ENCODE peak calls at places on chromosomes 6 and 20, in four cellular contexts. X, F, C and H are unnamed samples.

GRCh38 chr6:131197716-131198115 is 62.4 kb downstream of the AKAP7 start:
- DNase-seq in F (no peak), C (no peak), X (no peak), H (no peak)

GRCh38 chr6:160161647-160161986 is 40.0 kb downstream of the SLC22A1 start:
- DNase-seq in F (no peak), C (no peak), X (no peak), H (no peak)

GRCh38 chr6:1838604-1839003 is 228.9 kb downstream of the FOXC1 start:
- DNase-seq in F (no peak), X (no peak), C (no peak), H (no peak)

GRCh38 chr6:31203345-31203979 is 33.0 kb upstream of the POU5F1 start:
- DNase-seq in C (no peak), F (peak; percentile 86), X (peak; percentile 75), H (no peak)

GRCh38 chr6:71056656-71057055 is 99.8 kb upstream of the B3GAT2 start:
- DNase-seq in X (no peak), C (no peak), F (no peak), H (no peak)

GRCh38 chr20:59063358-59064213 is 21.0 kb upstream of the PRELID3B start:
- DNase-seq in X (no peak), C (no peak), F (no peak), H (peak; percentile 39)

GRCh38 chr20:62795023-62795761 is 1.1 kb upstream of the MRGBP start:
- DNase-seq in C (peak; percentile 65), X (peak; percentile 77), F (no peak), H (peak; percentile 48)

GRCh38 chr6:18400831-18401446 is 13.8 kb downstream of the RNF144B start:
- DNase-seq in F (peak; percentile 53), C (no peak), X (no peak), H (no peak)

GRCh38 chr6:73394577-73395354 is at the start of gene DDX43:
- DNase-seq in F (no peak), X (no peak), C (no peak), H (no peak)

GRCh38 chr6:1614767-1615650 is 5.3 kb downstream of the FOXC1 start:
- DNase-seq in X (no peak), C (no peak), F (no peak), H (no peak)

GRCh38 chr20:1876975-1877603 is 18.1 kb upstream of the SIRPA start:
- DNase-seq in F (no peak), C (peak; percentile 57), X (no peak), H (peak; percentile 52)

GRCh38 chr6:89643411-89643810 is 4.9 kb upstream of the LYRM2 start:
- DNase-seq in F (no peak), C (no peak), X (no peak), H (no peak)

GRCh38 chr20:22836211-22836610 is 198.9 kb upstream of the SSTR4 start:
- DNase-seq in X (no peak), C (no peak), F (no peak), H (no peak)

GRCh38 chr6:126312013-126312665 is 27.8 kb upstream of the CENPW start:
- DNase-seq in X (peak; percentile 44), C (peak; percentile 43), F (no peak), H (peak; percentile 53)

GRCh38 chr6:95686272-95686671 is 108.9 kb downstream of the MANEA start:
- DNase-seq in X (no peak), F (no peak), C (no peak), H (no peak)

GRCh38 chr20:54723723-54724122 is 248.3 kb downstream of the DOK5 start:
- DNase-seq in X (no peak), C (no peak), F (no peak), H (no peak)

GRCh38 chr6:3727036-3727435 is 24.5 kb downstream of the PXDC1 start:
- DNase-seq in F (no peak), C (no peak), X (no peak), H (no peak)

GRCh38 chr6:135066806-135067205 is 12.2 kb upstream of the HBS1L start:
- DNase-seq in C (no peak), X (no peak), F (no peak), H (no peak)

GRCh38 chr6:84764332-84765049 is at the start of gene TBX18:
- DNase-seq in F (no peak), C (peak; percentile 93), X (peak; percentile 35), H (peak; percentile 80)

GRCh38 chr6:157753291-157753690 is 69.8 kb upstream of the SNX9 start:
- DNase-seq in F (no peak), C (no peak), X (no peak), H (no peak)

GRCh38 chr6:112846711-112847110 is 499.6 kb downstream of the RFPL4B start:
- DNase-seq in C (no peak), X (no peak), F (no peak), H (no peak)

GRCh38 chr6:131792091-131792496 is 15.7 kb upstream of the ENPP1 start:
- DNase-seq in C (no peak), X (peak; percentile 42), F (no peak), H (no peak)

GRCh38 chr20:61976650-61977332 is 88.9 kb downstream of the TAF4 start:
- DNase-seq in F (no peak), X (no peak), C (no peak), H (no peak)

GRCh38 chr6:33875696-33876095 is 71.9 kb upstream of the MLN start:
- DNase-seq in X (no peak), C (no peak), F (no peak), H (no peak)

GRCh38 chr6:53432318-53433161 is 83.8 kb upstream of the ELOVL5 start:
- DNase-seq in X (peak; percentile 93), C (no peak), F (no peak), H (no peak)

GRCh38 chr6:27290065-27290849 is 21.8 kb downstream of the POM121L2 start:
- DNase-seq in F (peak; percentile 40), C (peak; percentile 73), X (peak; percentile 34), H (peak; percentile 27)

GRCh38 chr6:76326866-76327265 is 254.4 kb upstream of the IMPG1 start:
- DNase-seq in F (no peak), C (no peak), X (no peak), H (no peak)

GRCh38 chr20:37850724-37851123 is 52.2 kb upstream of the VSTM2L start:
- DNase-seq in C (peak; percentile 47), X (no peak), F (no peak), H (no peak)

GRCh38 chr6:116278478-116278822 is 1.3 kb downstream of the TSPYL1 start:
- DNase-seq in C (no peak), X (no peak), F (no peak), H (no peak)

GRCh38 chr20:63548992-63549391 is 1.4 kb upstream of the SRMS start:
- DNase-seq in F (no peak), C (peak; percentile 58), X (no peak), H (no peak)

GRCh38 chr20:47940101-47940813 is 155.0 kb upstream of the SULF2 start:
- DNase-seq in C (no peak), F (no peak), X (no peak), H (no peak)

GRCh38 chr6:120147218-120147871 is 797.8 kb upstream of the MAN1A1 start:
- DNase-seq in F (no peak), X (no peak), C (no peak), H (no peak)

GRCh38 chr6:121510568-121511177 is 75.2 kb downstream of the GJA1 start:
- DNase-seq in F (no peak), C (no peak), X (no peak), H (no peak)

GRCh38 chr6:40957616-40958492 is 81.2 kb downstream of the UNC5CL start:
- DNase-seq in X (peak; percentile 88), F (no peak), C (no peak), H (no peak)

GRCh38 chr20:54475334-54476287 is at the start of gene DOK5:
- DNase-seq in C (no peak), F (no peak), X (no peak), H (peak; percentile 12)

GRCh38 chr6:38802497-38802896 is 87.4 kb downstream of the DNAH8 start:
- DNase-seq in F (no peak), X (no peak), C (no peak), H (no peak)

GRCh38 chr20:19940945-19941590 is 76.1 kb upstream of the NAA20 start:
- DNase-seq in C (no peak), X (no peak), F (no peak), H (no peak)
- TF ChIP-seq FOXK2 in C (no peak), X (no peak), F (no peak), H (no peak)

DNA sequence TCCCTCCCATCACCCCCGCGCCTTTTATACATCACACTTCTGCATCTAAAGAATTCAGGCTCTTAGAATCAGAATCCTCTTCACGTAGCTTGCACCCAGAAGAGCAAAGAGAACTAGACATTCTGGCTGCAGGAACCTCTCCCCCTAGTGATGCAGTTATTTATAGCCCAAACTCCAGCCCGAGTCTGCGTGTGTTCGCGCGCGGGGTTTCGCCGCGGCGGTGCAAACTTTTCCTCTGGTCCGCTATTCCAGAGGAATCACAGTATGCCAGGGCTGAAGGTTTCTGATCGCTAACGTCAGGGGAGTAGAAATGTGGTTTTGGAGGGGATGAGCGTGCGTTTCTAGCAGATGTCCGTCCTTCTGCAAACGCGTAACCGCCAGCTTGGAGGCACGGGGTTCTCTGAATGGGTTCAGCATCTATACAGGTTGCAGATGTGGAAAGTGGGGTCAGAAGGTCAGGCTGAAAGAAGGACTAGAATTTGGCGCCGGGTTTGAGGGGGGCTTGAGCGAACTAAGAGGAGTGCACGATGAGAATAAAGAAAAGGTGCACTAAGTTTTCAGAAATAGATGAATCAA is 1.9 kb downstream of the EPHA7 start:
- DNase-seq in X (no peak), F (no peak), C (no peak), H (peak; percentile 39)
- TF ChIP-seq SP1 in X (no peak), F (no peak), C (no peak), H (no peak)

GRCh38 chr6:169959129-169960002 is 207.9 kb downstream of the ERMARD start:
- DNase-seq in F (no peak), C (no peak), X (no peak), H (no peak)

GRCh38 chr6:169960003-169960344 is 208.6 kb downstream of the ERMARD start:
- DNase-seq in F (no peak), C (no peak), X (no peak), H (no peak)

GRCh38 chr6:169961772-169962561 is 210.5 kb downstream of the ERMARD start:
- DNase-seq in F (no peak), C (no peak), X (no peak), H (no peak)

GRCh38 chr6:169960531-169960890 is 209.1 kb downstream of the ERMARD start:
- DNase-seq in F (no peak), C (no peak), X (no peak), H (no peak)

GRCh38 chr6:169960891-169961611 is 209.6 kb downstream of the ERMARD start:
- DNase-seq in X (no peak), C (no peak), F (no peak), H (no peak)
- TF ChIP-seq FOXK2 in X (no peak), C (no peak), F (no peak), H (no peak)

GRCh38 chr20:41150664-41151063 is 13.3 kb downstream of the PLCG1 start:
- DNase-seq in C (peak; percentile 75), X (no peak), F (no peak), H (no peak)
- TF ChIP-seq SP1 in C (no peak), X (no peak), F (no peak), H (no peak)

GRCh38 chr6:139853302-139853992 is 479.0 kb upstream of the CITED2 start:
- DNase-seq in X (peak; percentile 17), F (no peak), C (no peak), H (no peak)
- TF ChIP-seq FOXK2 in X (no peak), F (no peak), C (no peak), H (no peak)